ENCODE peak calls at places on chromosomes 11 and 22, in nine cellular contexts. V is foreskin fibroblast, L is HFFc6, K is fibroblast of villous mesenchyme, B is heart right ventricle, H is fibroblast of pulmonary artery, T is cardiac fibroblast, Z is epithelial cell of esophagus, F is ovary. O is an unnamed sample.

GRCh38 chr22:43228330-43228729 is 41.4 kb upstream of the TTLL12 start:
- DNase-seq in F (no peak), Z (peak; percentile 33), L (no peak), H (peak; percentile 35), T (peak; percentile 31), K (peak; percentile 26), B (peak; percentile 36), V (peak; percentile 55), O (peak; percentile 31)

GRCh38 chr11:65013130-65013691 is 749 bp upstream of the ARL2 start:
- DNase-seq in F (peak; percentile 93), T (peak; percentile 90), L (peak; percentile 80), H (peak; percentile 89), K (peak; percentile 85), V (peak; percentile 96), Z (peak; percentile 88), B (peak; percentile 92), O (peak; percentile 93)

GRCh38 chr11:127677813-127678212 is 677.2 kb upstream of the KIRREL3 start:
- DNase-seq in T (no peak), Z (no peak), K (no peak), L (no peak), F (no peak), V (no peak), H (no peak), B (no peak), O (no peak)

GRCh38 chr11:221998-222789 is 13.9 kb downstream of the SIRT3 start:
- DNase-seq in F (peak; percentile 17), L (no peak), T (no peak), B (no peak), Z (no peak), K (no peak), V (no peak), H (no peak), O (no peak)

GRCh38 chr11:125073616-125074483 is 10.7 kb downstream of the SLC37A2 start:
- DNase-seq in Z (no peak), B (no peak), F (no peak), K (no peak), L (no peak), T (no peak), V (no peak), H (no peak), O (peak; percentile 28)

GRCh38 chr11:114321621-114322257 is 25.5 kb downstream of the NNMT start:
- DNase-seq in V (peak; percentile 86), Z (peak; percentile 56), T (peak; percentile 93), K (peak; percentile 92), H (peak; percentile 67), F (peak; percentile 42), B (no peak), L (peak; percentile 88), O (no peak)

GRCh38 chr11:59802639-59803176 is 7.9 kb downstream of the MRPL16 start:
- DNase-seq in T (peak; percentile 77), H (peak; percentile 76), F (peak; percentile 24), L (peak; percentile 52), K (peak; percentile 70), Z (peak; percentile 70), V (peak; percentile 77), B (peak; percentile 62), O (peak; percentile 55)

GRCh38 chr11:18731949-18732821 is 6.2 kb upstream of the IGSF22 start:
- DNase-seq in F (peak; percentile 81), H (peak; percentile 59), Z (peak; percentile 36), K (peak; percentile 45), V (peak; percentile 72), B (peak; percentile 23), L (no peak), T (peak; percentile 49), O (peak; percentile 62)

GRCh38 chr11:115682101-115682500 is 177.9 kb upstream of the CADM1 start:
- DNase-seq in T (no peak), L (no peak), H (no peak), B (no peak), F (no peak), V (no peak), Z (no peak), K (peak; percentile 43), O (no peak)

GRCh38 chr11:105151936-105152554 is 12.5 kb upstream of the CARD18 start:
- DNase-seq in L (peak; percentile 43), F (no peak), V (peak; percentile 18), B (no peak), T (peak; percentile 91), H (peak; percentile 63), K (peak; percentile 52), Z (peak; percentile 83), O (no peak)

GRCh38 chr11:93935826-93936225 is 85.3 kb upstream of the HEPHL1 start:
- DNase-seq in T (no peak), B (no peak), V (no peak), K (no peak), F (no peak), H (no peak), L (no peak), Z (no peak), O (no peak)

GRCh38 chr22:39907035-39907434 is 6.2 kb downstream of the GRAP2 start:
- DNase-seq in K (no peak), Z (no peak), L (no peak), F (no peak), H (no peak), B (no peak), V (no peak), T (no peak), O (no peak)

GRCh38 chr11:14308114-14308896 is 50.7 kb downstream of the RRAS2 start:
- DNase-seq in T (peak; percentile 70), L (peak; percentile 44), F (no peak), K (peak; percentile 73), V (peak; percentile 66), H (peak; percentile 66), B (no peak), Z (peak; percentile 59), O (peak; percentile 71)

GRCh38 chr11:97974798-97975498 is 1045.8 kb upstream of the CNTN5 start:
- DNase-seq in Z (no peak), F (no peak), L (no peak), T (no peak), V (no peak), H (no peak), K (no peak), B (no peak), O (no peak)

GRCh38 chr11:93817426-93818348 is 32.7 kb downstream of the VSTM5 start:
- DNase-seq in T (peak; percentile 33), L (no peak), Z (no peak), H (no peak), B (no peak), V (no peak), K (no peak), F (no peak), O (no peak)

GRCh38 chr11:58192229-58192628 is 3.4 kb downstream of the OR9Q2 start:
- DNase-seq in K (no peak), T (no peak), F (no peak), H (no peak), V (no peak), L (no peak), Z (peak; percentile 6), B (no peak), O (no peak)

GRCh38 chr22:21020802-21021429 is 6.0 kb downstream of the P2RX6 start:
- DNase-seq in Z (peak; percentile 35), H (no peak), F (no peak), L (no peak), V (no peak), T (peak; percentile 15), B (no peak), K (peak; percentile 26), O (peak; percentile 37)
- TF ChIP-seq CTCF in Z (peak; percentile 58), H (peak; percentile 51), F (no peak), L (peak; percentile 71), V (peak; percentile 38), T (peak; percentile 54), B (peak; percentile 5), K (peak; percentile 62), O (peak; percentile 41)

GRCh38 chr11:68843703-68844312 is 2.1 kb upstream of the CPT1A start:
- DNase-seq in V (no peak), T (peak; percentile 40), Z (peak; percentile 73), B (peak; percentile 80), H (no peak), F (peak; percentile 59), K (peak; percentile 60), L (no peak), O (peak; percentile 88)
- TF ChIP-seq CTCF in V (no peak), T (no peak), Z (peak; percentile 40), B (peak; percentile 59), H (no peak), F (no peak), K (peak; percentile 59), L (peak; percentile 47), O (peak; percentile 71)

GRCh38 chr22:20758688-20759087 is 15.2 kb upstream of the SERPIND1 start:
- DNase-seq in T (no peak), V (no peak), K (no peak), B (no peak), H (no peak), F (no peak), L (no peak), Z (no peak), O (no peak)
- TF ChIP-seq CTCF in T (peak; percentile 13), V (no peak), K (peak; percentile 28), B (no peak), H (peak; percentile 3), F (no peak), L (no peak), Z (no peak), O (no peak)

GRCh38 chr11:86632499-86633269 is 39.7 kb downstream of the ME3 start:
- DNase-seq in B (no peak), V (peak; percentile 99), L (peak; percentile 95), F (peak; percentile 33), H (peak; percentile 90), Z (peak; percentile 94), T (peak; percentile 99), K (peak; percentile 90), O (peak; percentile 26)
- TF ChIP-seq CTCF in B (no peak), V (peak; percentile 24), L (peak; percentile 49), F (no peak), H (peak; percentile 58), Z (peak; percentile 56), T (peak; percentile 19), K (peak; percentile 62), O (no peak)

GRCh38 chr11:2267871-2268825 is 2.2 kb downstream of the ASCL2 start:
- DNase-seq in V (no peak), T (no peak), B (no peak), Z (no peak), F (no peak), K (no peak), L (no peak), H (no peak), O (no peak)

GRCh38 chr11:2271077-2271326 is 614 bp upstream of the ASCL2 start:
- DNase-seq in L (no peak), F (no peak), T (no peak), K (no peak), B (peak; percentile 3), Z (peak; percentile 27), H (no peak), V (no peak), O (no peak)

GRCh38 chr11:2268911-2269600 is 1.3 kb downstream of the ASCL2 start:
- DNase-seq in L (no peak), F (no peak), T (peak; percentile 25), B (peak; percentile 17), K (peak; percentile 15), H (peak; percentile 20), V (peak; percentile 50), Z (peak; percentile 80), O (no peak)

GRCh38 chr11:2270322-2271076 is at the start of gene ASCL2:
- DNase-seq in B (peak; percentile 3), T (peak; percentile 11), V (no peak), Z (peak; percentile 21), H (no peak), L (no peak), K (no peak), F (no peak), O (no peak)

GRCh38 chr11:2269601-2270321 is 627 bp downstream of the ASCL2 start:
- DNase-seq in T (peak; percentile 39), Z (peak; percentile 84), L (no peak), F (no peak), H (peak; percentile 65), K (peak; percentile 54), B (peak; percentile 5), V (peak; percentile 75), O (no peak)
- TF ChIP-seq CTCF in T (no peak), Z (peak; percentile 31), L (no peak), F (no peak), H (no peak), K (peak; percentile 11), B (no peak), V (no peak), O (no peak)

O was measured in GM12865.